ENCODE peak calls at places on chromosomes 2 and 18, in four cellular contexts. P, V, X and G are unnamed samples.

GRCh38 chr2:161843936-161844335 is 219.7 kb downstream of the SLC4A10 start:
- DNase-seq in X (no peak), P (no peak), V (no peak), G (no peak)

GRCh38 chr2:44342854-44343253 is 18.4 kb downstream of the PREPL start:
- DNase-seq in X (no peak), P (peak; percentile 39), V (peak; percentile 48), G (peak; percentile 15)

GRCh38 chr2:131520526-131520925 is 7.2 kb upstream of the CCDC74A start:
- DNase-seq in P (no peak), V (no peak), X (no peak), G (no peak)

GRCh38 chr18:39685303-39685902 is 2119.8 kb upstream of the CELF4 start:
- DNase-seq in V (no peak), X (no peak), P (peak; percentile 86), G (no peak)

GRCh38 chr2:168999668-169000213 is 31.4 kb downstream of the ABCB11 start:
- DNase-seq in X (no peak), V (no peak), P (no peak), G (no peak)

GRCh38 chr2:55047677-55048299 is 2.5 kb downstream of the RTN4 start:
- DNase-seq in V (peak; percentile 88), P (no peak), X (no peak), G (peak; percentile 33)

GRCh38 chr2:64844087-64844486 is 145.1 kb upstream of the SLC1A4 start:
- DNase-seq in P (no peak), X (no peak), V (no peak), G (no peak)

GRCh38 chr2:95306306-95306895 is 9.3 kb downstream of the KCNIP3 start:
- DNase-seq in V (no peak), P (no peak), X (no peak), G (no peak)

GRCh38 chr2:111029135-111029927 is 91.4 kb upstream of the BCL2L11 start:
- DNase-seq in V (peak; percentile 80), X (no peak), P (no peak), G (peak; percentile 68)

GRCh38 chr2:229875549-229875948 is 46.3 kb downstream of the TRIP12 start:
- DNase-seq in P (no peak), V (no peak), X (no peak), G (no peak)

GRCh38 chr2:50535256-50535655 is 496.7 kb downstream of the NRXN1 start:
- DNase-seq in P (no peak), V (no peak), X (no peak), G (no peak)

GRCh38 chr18:57516068-57516467 is 70.4 kb downstream of the FECH start:
- DNase-seq in X (no peak), P (no peak), V (no peak), G (no peak)

GRCh38 chr18:13481820-13482640 is 244.3 kb downstream of the FAM210A start:
- DNase-seq in P (no peak), V (no peak), X (no peak), G (no peak)

GRCh38 chr2:6865346-6866238 is at the start of gene CMPK2:
- DNase-seq in X (peak; percentile 67), P (peak; percentile 67), V (peak; percentile 86), G (peak; percentile 91)

GRCh38 chr18:9437049-9437448 is 38.3 kb upstream of the RALBP1 start:
- DNase-seq in V (peak; percentile 6), P (no peak), X (no peak), G (no peak)

GRCh38 chr18:54845788-54846187 is 17.5 kb downstream of the RAB27B start:
- DNase-seq in P (no peak), X (no peak), V (no peak), G (no peak)

GRCh38 chr2:226661789-226662545 is 137.7 kb downstream of the IRS1 start:
- DNase-seq in V (no peak), P (no peak), X (no peak), G (no peak)

GRCh38 chr2:159146930-159147666 is 139.4 kb downstream of the WDSUB1 start:
- DNase-seq in V (no peak), P (no peak), X (no peak), G (peak; percentile 89)

GRCh38 chr2:170814551-170815245 is 2.0 kb upstream of the GAD1 start:
- DNase-seq in V (no peak), X (no peak), P (peak; percentile 43), G (no peak)

GRCh38 chr2:60932954-60933353 is 51.6 kb downstream of the REL start:
- DNase-seq in P (no peak), X (no peak), V (no peak), G (no peak)

GRCh38 chr2:3257166-3257565 is 120.5 kb downstream of the EIPR1 start:
- DNase-seq in V (no peak), X (peak; percentile 54), P (no peak), G (no peak)

GRCh38 chr2:166230724-166231070 is 102.9 kb upstream of the SCN1A start:
- DNase-seq in P (no peak), X (no peak), V (no peak), G (no peak)

GRCh38 chr2:237181844-237182243 is 96.2 kb downstream of the COPS8 start:
- DNase-seq in V (no peak), P (no peak), X (no peak), G (no peak)

GRCh38 chr2:165587335-165587938 is 117.9 kb downstream of the CSRNP3 start:
- DNase-seq in X (no peak), V (no peak), P (no peak), G (peak; percentile 46)

GRCh38 chr2:231933916-231934401 is 7.8 kb upstream of the NPPC start:
- DNase-seq in X (no peak), P (no peak), V (peak; percentile 64), G (no peak)